ENCODE peak calls at places on chromosome 14, in nine cellular contexts. N is heart right ventricle, L is NB4, A is A549, I is osteoblast, V is SK-N-SH, T is ascending aorta, B is bronchial epithelial cell, P is PC-9. Z is an unnamed sample.
A peak's percentile ranks its signal among the peaks of the same experiment; 100 is the strongest.

GRCh38 chr14:38207830-38208815 is at the start of gene SSTR1:
- DNase-seq in N (peak; percentile 6), L (no peak), A (no peak), I (peak; percentile 75), V (no peak), T (no peak), B (no peak), P (peak; percentile 8), Z (no peak)

GRCh38 chr14:77303417-77304156 is 17.1 kb downstream of the POMT2 start:
- DNase-seq in N (no peak), L (peak; percentile 52), A (peak; percentile 93), I (peak; percentile 95), V (no peak), T (no peak), B (peak; percentile 99), P (peak; percentile 75), Z (peak; percentile 16)

GRCh38 chr14:91889477-91890211 is 22.3 kb upstream of the TC2N start:
- DNase-seq in N (no peak), L (no peak), A (no peak), I (no peak), V (no peak), T (no peak), B (no peak), P (no peak), Z (no peak)

GRCh38 chr14:72686832-72687231 is 207.1 kb downstream of the DPF3 start:
- DNase-seq in N (no peak), L (no peak), A (no peak), I (no peak), V (peak; percentile 54), T (no peak), B (no peak), P (no peak), Z (no peak)

GRCh38 chr14:91413547-91414474 is 3.8 kb downstream of the CCDC88C start:
- DNase-seq in N (no peak), L (no peak), A (no peak), I (no peak), V (no peak), T (no peak), B (peak; percentile 78), P (peak; percentile 50), Z (no peak)

GRCh38 chr14:92563359-92563758 is 49.8 kb downstream of the RIN3 start:
- DNase-seq in N (no peak), L (peak; percentile 54), A (no peak), I (no peak), V (no peak), T (no peak), B (peak; percentile 70), P (peak; percentile 5), Z (peak; percentile 84)

GRCh38 chr14:39768579-39768978 is 336.3 kb upstream of the FBXO33 start:
- DNase-seq in N (no peak), L (no peak), A (no peak), I (no peak), V (no peak), T (no peak), B (no peak), P (no peak), Z (peak; percentile 42)

GRCh38 chr14:26738571-26738970 is 140.7 kb upstream of the NOVA1 start:
- DNase-seq in N (no peak), L (no peak), A (no peak), I (no peak), V (no peak), T (no peak), B (peak; percentile 2), P (no peak), Z (no peak)

GRCh38 chr14:70708717-70709570 is 67.2 kb downstream of the TTC9 start:
- DNase-seq in N (no peak), L (no peak), A (no peak), I (no peak), V (no peak), T (no peak), B (no peak), P (no peak), Z (no peak)

GRCh38 chr14:63745858-63746425 is 18.1 kb upstream of the SGPP1 start:
- DNase-seq in N (no peak), L (peak; percentile 38), A (no peak), I (no peak), V (no peak), T (no peak), B (no peak), P (no peak), Z (peak; percentile 79)

GRCh38 chr14:58738189-58738836 is 100.6 kb downstream of the DACT1 start:
- DNase-seq in N (no peak), L (no peak), A (peak; percentile 50), I (no peak), V (no peak), T (no peak), B (peak; percentile 92), P (no peak), Z (no peak)

GRCh38 chr14:90691627-90692026 is 124.6 kb downstream of the TTC7B start:
- DNase-seq in N (no peak), L (no peak), A (no peak), I (no peak), V (no peak), T (no peak), B (no peak), P (no peak), Z (no peak)

DNA sequence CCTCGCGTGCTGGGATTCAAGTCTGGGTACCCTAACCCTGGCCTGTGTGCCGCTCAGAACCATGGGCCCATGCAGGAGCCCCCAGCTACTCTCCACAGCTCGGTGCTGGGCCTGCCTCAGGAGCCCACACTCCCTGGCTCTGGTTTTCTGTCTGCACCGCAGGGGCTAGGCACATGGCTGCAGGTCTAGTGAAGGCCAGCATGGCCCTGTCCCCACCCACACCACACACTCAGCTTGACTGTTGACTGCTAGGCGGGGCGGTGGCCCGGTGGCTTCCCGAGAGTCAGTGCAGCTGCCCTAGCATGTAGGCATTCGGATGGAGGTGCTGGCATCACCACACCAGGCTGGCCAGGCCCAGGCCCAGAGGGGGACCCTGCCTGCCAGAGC is 7.9 kb downstream of the INF2 start:
- DNase-seq in N (no peak), L (no peak), A (no peak), I (no peak), V (no peak), T (no peak), B (no peak), P (no peak), Z (no peak)
- H3K4me3 ChIP-seq in N (no peak overlapping the region), L (no peak overlapping the region), A (no peak overlapping the region), I (no peak overlapping the region), V (no peak overlapping the region), T (peak overlapping the region; percentile 33), B (no peak overlapping the region), P (no peak overlapping the region), Z (no peak overlapping the region)

GRCh38 chr14:100660498-100661339 is 66.0 kb upstream of the DLK1 start:
- DNase-seq in N (no peak), L (no peak), A (no peak), I (peak; percentile 70), V (no peak), T (no peak), B (peak; percentile 81), P (no peak), Z (no peak)

GRCh38 chr14:100659345-100660001 is 67.2 kb upstream of the DLK1 start:
- DNase-seq in N (no peak), L (no peak), A (no peak), I (peak; percentile 71), V (no peak), T (no peak), B (no peak), P (no peak), Z (no peak)

GRCh38 chr14:100656996-100657395 is 69.7 kb upstream of the DLK1 start:
- DNase-seq in N (no peak), L (no peak), A (no peak), I (peak; percentile 21), V (no peak), T (no peak), B (no peak), P (no peak), Z (no peak)

GRCh38 chr14:100658514-100658886 is 68.2 kb upstream of the DLK1 start:
- DNase-seq in N (no peak), L (no peak), A (no peak), I (no peak), V (no peak), T (no peak), B (no peak), P (no peak), Z (no peak)

GRCh38 chr14:100657780-100658513 is 68.7 kb upstream of the DLK1 start:
- DNase-seq in N (no peak), L (no peak), A (no peak), I (peak; percentile 31), V (no peak), T (no peak), B (no peak), P (no peak), Z (no peak)
- TF ChIP-seq CTCF in N (no peak), L (no peak), A (no peak), I (no peak), V (no peak), T (no peak), B (no peak), P (no peak), Z (no peak)

GRCh38 chr14:73784065-73784987 is 67.3 kb upstream of the PTGR2 start:
- DNase-seq in N (no peak), L (peak; percentile 87), A (no peak), I (peak; percentile 68), V (no peak), T (no peak), B (peak; percentile 63), P (no peak), Z (peak; percentile 47)
- H3K4me3 ChIP-seq in N (peak overlapping the region; percentile 66), L (peak overlapping the region; percentile 83), A (no peak overlapping the region), I (peak overlapping the region; percentile 75), V (no peak overlapping the region), T (peak overlapping the region; percentile 87), B (no peak overlapping the region), P (peak overlapping the region; percentile 71), Z (peak overlapping the region; percentile 88)

GRCh38 chr14:94344389-94344788 is 21.3 kb upstream of the SERPINA6 start:
- DNase-seq in N (no peak), L (no peak), A (no peak), I (no peak), V (no peak), T (no peak), B (no peak), P (no peak), Z (no peak)

GRCh38 chr14:94345344-94346072 is 22.4 kb upstream of the SERPINA6 start:
- DNase-seq in N (no peak), L (no peak), A (peak; percentile 81), I (peak; percentile 94), V (no peak), T (no peak), B (peak; percentile 94), P (no peak), Z (no peak)

GRCh38 chr14:94348836-94349235 is 25.7 kb upstream of the SERPINA6 start:
- DNase-seq in N (no peak), L (no peak), A (no peak), I (no peak), V (no peak), T (no peak), B (no peak), P (no peak), Z (no peak)

GRCh38 chr14:94346841-94347240 is 23.7 kb upstream of the SERPINA6 start:
- DNase-seq in N (no peak), L (no peak), A (no peak), I (no peak), V (no peak), T (no peak), B (no peak), P (no peak), Z (no peak)

DNA sequence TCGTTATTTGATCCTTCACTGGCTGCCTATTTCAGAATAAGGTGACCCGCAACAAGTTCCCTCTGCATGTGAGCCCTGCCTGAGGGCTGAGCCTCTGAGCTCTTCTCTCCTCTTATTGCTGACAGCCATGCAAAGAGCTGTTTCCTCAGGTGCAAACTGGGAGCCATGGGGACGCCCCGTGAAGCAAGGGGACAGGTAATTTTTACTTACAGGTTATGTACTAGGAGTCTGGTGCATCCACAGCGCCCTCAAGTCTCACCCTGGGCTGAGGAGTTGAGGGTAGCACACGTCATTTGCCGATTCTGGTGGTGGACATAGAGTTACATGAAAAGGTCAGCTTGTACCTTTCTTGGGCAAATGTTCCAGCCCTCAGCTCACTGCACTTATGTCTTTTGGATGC is 26.1 kb upstream of the SERPINA6 start:
- DNase-seq in N (no peak), L (no peak), A (no peak), I (no peak), V (no peak), T (no peak), B (no peak), P (no peak), Z (no peak)
- TF ChIP-seq CTCF in N (no peak), L (no peak), A (no peak), I (no peak), V (no peak), T (no peak), B (no peak), P (no peak), Z (no peak)

Z was measured in GM12865.